ENCODE peak calls at places on chromosome 1, in five cellular contexts. U is epithelial cell of esophagus, X is WTC11, E is IMR-90, Z is GM20000. B is an unnamed sample.
A peak's percentile ranks its signal among the peaks of the same experiment; 100 is the strongest.

GRCh38 chr1:232428781-232429530 is 201.0 kb downstream of the SIPA1L2 start:
- DNase-seq in E (peak; percentile 89), Z (no peak), U (no peak), X (no peak), B (no peak)

GRCh38 chr1:11767932-11768704 is 6.1 kb downstream of the C1orf167 start:
- DNase-seq in Z (no peak), U (no peak), X (no peak), E (no peak), B (no peak)

GRCh38 chr1:186623547-186623946 is 56.7 kb downstream of the PTGS2 start:
- DNase-seq in E (no peak), X (no peak), Z (no peak), U (no peak), B (no peak)

GRCh38 chr1:28374297-28374696 is 4.8 kb downstream of the PHACTR4 start:
- DNase-seq in E (peak; percentile 82), X (no peak), U (peak; percentile 87), Z (no peak), B (no peak)

GRCh38 chr1:116489231-116489697 is 81.6 kb downstream of the CD58 start:
- DNase-seq in E (peak; percentile 32), X (no peak), Z (no peak), U (peak; percentile 62), B (no peak)

GRCh38 chr1:21520899-21521716 is 11.9 kb downstream of the ALPL start:
- DNase-seq in Z (no peak), U (peak; percentile 49), X (no peak), E (peak; percentile 71), B (no peak)

GRCh38 chr1:14826172-14826636 is 227.7 kb downstream of the KAZN start:
- DNase-seq in U (no peak), E (peak; percentile 89), X (no peak), Z (no peak), B (no peak)

GRCh38 chr1:63322248-63322943 is at the start of gene FOXD3:
- DNase-seq in E (peak; percentile 37), X (peak; percentile 94), Z (peak; percentile 65), U (peak; percentile 44), B (peak; percentile 55)

GRCh38 chr1:54885237-54885679 is 1.7 kb downstream of the DHCR24 start:
- DNase-seq in E (no peak), Z (no peak), X (no peak), U (peak; percentile 38), B (no peak)

GRCh38 chr1:14263671-14264070 is 334.8 kb upstream of the KAZN start:
- DNase-seq in Z (no peak), U (no peak), X (no peak), E (no peak), B (no peak)

GRCh38 chr1:247182994-247183393 is 11.2 kb upstream of the ZNF124 start:
- DNase-seq in U (no peak), Z (no peak), E (no peak), X (no peak), B (no peak)

GRCh38 chr1:207603777-207604176 is 41.2 kb upstream of the CR1L start:
- DNase-seq in Z (no peak), X (no peak), E (peak; percentile 57), U (peak; percentile 37), B (no peak)

GRCh38 chr1:223087231-223087990 is 55.6 kb downstream of the TLR5 start:
- DNase-seq in E (peak; percentile 20), X (no peak), Z (no peak), U (no peak), B (no peak)

GRCh38 chr1:76854255-76854654 is 13.0 kb upstream of the ST6GALNAC5 start:
- DNase-seq in Z (no peak), E (no peak), X (peak; percentile 23), U (no peak), B (no peak)

GRCh38 chr1:201259476-201260235 is 23.6 kb upstream of the PKP1 start:
- DNase-seq in X (peak; percentile 72), U (peak; percentile 89), E (peak; percentile 43), Z (no peak), B (no peak)

GRCh38 chr1:53546409-53547155 is 87.4 kb downstream of the DMRTB1 start:
- DNase-seq in E (no peak), X (peak; percentile 2), Z (no peak), U (no peak), B (no peak)

GRCh38 chr1:2784854-2785630 is 16.5 kb downstream of the TTC34 start:
- DNase-seq in Z (no peak), E (no peak), X (no peak), U (no peak), B (no peak)

GRCh38 chr1:98034505-98034904 is 113.7 kb upstream of the DPYD start:
- DNase-seq in U (peak; percentile 9), X (no peak), Z (no peak), E (peak; percentile 59), B (no peak)

GRCh38 chr1:29532285-29532684 is 296.0 kb downstream of the PTPRU start:
- DNase-seq in Z (no peak), X (no peak), U (no peak), E (no peak), B (no peak)

GRCh38 chr1:147757015-147757990 is 3.1 kb downstream of the GJA5 start:
- DNase-seq in E (no peak), X (no peak), Z (no peak), U (peak; percentile 98), B (no peak)

GRCh38 chr1:59625388-59625787 is 189.4 kb upstream of the HOOK1 start:
- DNase-seq in E (no peak), X (no peak), U (peak; percentile 15), Z (no peak), B (no peak)

GRCh38 chr1:59418361-59418760 is 121.5 kb downstream of the FGGY start:
- DNase-seq in E (peak; percentile 55), U (no peak), Z (no peak), X (no peak), B (no peak)

GRCh38 chr1:29236993-29237905 is 927 bp downstream of the PTPRU start:
- DNase-seq in Z (peak; percentile 64), U (peak; percentile 54), X (peak; percentile 49), E (peak; percentile 45), B (peak; percentile 36)

GRCh38 chr1:7278045-7278444 is 492.8 kb downstream of the CAMTA1 start:
- DNase-seq in Z (no peak), E (no peak), U (no peak), X (no peak), B (no peak)

GRCh38 chr1:156684227-156684782 is 7.1 kb upstream of the NES start:
- DNase-seq in X (no peak), U (peak; percentile 96), E (peak; percentile 76), Z (no peak), B (no peak)

GRCh38 chr1:17831619-17832018 is 76.5 kb downstream of the ACTL8 start:
- DNase-seq in E (peak; percentile 59), U (peak; percentile 10), X (peak; percentile 70), Z (no peak), B (peak; percentile 62)

GRCh38 chr1:163668472-163668871 is 346.7 kb downstream of the NUF2 start:
- DNase-seq in E (no peak), U (peak; percentile 8), Z (no peak), X (no peak), B (no peak)
- TF ChIP-seq CTCF in E (no peak), U (no peak), Z (no peak), X (no peak), B (no peak)

GRCh38 chr1:91124989-91125417 is 103.2 kb upstream of the ZNF644 start:
- DNase-seq in U (no peak), E (no peak), Z (no peak), X (no peak), B (no peak)
- TF ChIP-seq CTCF in U (no peak), E (no peak), Z (no peak), X (no peak), B (no peak)

DNA sequence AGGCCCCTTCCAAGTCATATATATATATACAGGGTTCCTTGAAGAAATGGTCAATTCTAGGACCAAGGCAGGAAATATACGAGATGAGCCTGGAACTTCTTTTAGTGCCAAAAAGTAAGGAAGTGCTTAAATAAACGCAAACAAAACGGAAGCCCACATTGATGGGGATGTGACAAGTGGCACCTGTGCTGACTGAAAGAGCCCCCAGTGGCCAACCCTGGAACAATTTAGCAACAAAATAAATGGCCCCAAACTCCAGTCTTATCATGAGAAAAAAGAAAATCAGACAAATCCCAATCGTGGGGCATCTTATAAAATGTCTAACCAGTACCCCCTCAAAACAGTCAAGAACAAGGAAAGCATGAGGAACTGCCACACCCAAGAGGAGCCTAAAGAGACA is 17.7 kb downstream of the PLA2G5 start:
- DNase-seq in E (no peak), X (peak; percentile 15), U (no peak), Z (no peak), B (no peak)
- TF ChIP-seq CTCF in E (no peak), X (peak; percentile 35), U (no peak), Z (no peak), B (peak; percentile 29)

DNA sequence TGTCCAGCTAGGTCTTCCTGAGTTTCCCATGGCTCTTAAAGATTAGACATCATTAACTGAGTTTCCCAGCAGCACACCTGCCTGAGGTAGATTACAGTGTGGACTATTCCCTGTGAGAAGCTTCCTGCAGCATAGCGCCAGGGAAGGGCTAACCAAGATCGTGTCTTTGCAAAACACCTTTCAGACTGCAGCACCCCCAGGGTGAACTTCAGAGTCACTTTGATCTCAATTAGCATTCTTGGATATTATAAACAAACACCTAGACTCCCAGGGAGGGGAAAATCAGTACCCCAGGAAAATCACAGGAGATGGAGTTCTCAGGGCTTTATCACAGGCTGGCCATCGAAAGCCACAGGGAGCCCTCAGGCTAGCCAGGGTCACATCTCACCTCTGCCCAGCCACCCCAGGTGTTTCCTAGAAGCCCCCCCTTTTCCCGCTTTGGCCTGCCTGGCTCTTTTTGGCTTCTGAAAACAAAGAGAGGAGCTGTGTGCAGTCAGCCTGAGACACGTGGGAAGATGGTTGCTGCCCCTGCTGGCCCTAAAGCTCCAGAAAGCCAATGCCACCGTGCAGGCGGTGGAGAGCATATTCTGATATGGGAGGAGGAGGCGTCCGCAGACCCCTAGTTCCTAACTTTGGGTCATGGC is 18.6 kb upstream of the LBR start:
- DNase-seq in U (no peak), E (no peak), Z (no peak), X (no peak), B (no peak)
- TF ChIP-seq CTCF in U (no peak), E (no peak), Z (no peak), X (no peak), B (no peak)

DNA sequence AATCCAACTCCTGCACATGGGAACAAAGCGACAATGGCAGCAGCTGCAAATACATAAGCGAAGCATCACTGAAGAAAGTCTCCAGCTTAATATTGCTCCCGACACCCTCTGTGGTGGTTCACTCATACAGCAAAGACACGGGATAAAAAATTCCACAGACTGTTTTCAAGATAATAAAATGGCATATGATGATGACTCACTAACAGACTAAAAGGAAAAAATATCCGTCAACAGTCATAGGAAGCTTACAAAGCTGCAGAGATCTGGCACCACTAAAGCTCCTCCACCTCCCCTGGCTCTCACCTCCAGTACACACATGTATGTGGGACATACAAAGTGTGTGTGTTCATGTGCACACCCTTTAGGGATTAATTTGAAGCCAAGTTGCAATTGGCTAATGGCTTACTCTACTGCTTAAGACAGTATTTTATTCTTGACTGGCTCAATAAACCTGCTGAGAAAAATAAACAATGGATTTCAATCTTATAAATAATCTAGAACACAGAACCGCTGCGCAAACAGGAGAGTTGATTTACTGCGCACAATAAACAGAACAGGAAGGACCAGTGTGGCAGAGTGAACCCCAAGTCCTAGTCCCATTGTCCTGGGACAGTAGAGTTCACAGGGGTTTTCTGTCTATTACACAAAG is 94.4 kb downstream of the SLC45A1 start:
- DNase-seq in X (no peak), Z (no peak), U (peak; percentile 49), E (peak; percentile 91), B (no peak)
- TF ChIP-seq CTCF in X (no peak), Z (no peak), U (no peak), E (peak; percentile 21), B (no peak)